ENCODE peak calls at places on chromosomes 11 and 22, in five cellular contexts. One of them, this sample, is unnamed.

GRCh38 chr22:26501996-26502395 is 10.3 kb downstream of the TFIP11 start:
- DNase-seq in right atrium auricular region: no peak
- DNase-seq in CD4-positive, alpha-beta T cell: no peak
- DNase-seq in fibroblast of mammary gland: no peak
- DNase-seq in osteocyte: no peak
- DNase-seq in this sample: no peak

GRCh38 chr22:35561796-35562526 is 21.3 kb downstream of the RASD2 start:
- DNase-seq in fibroblast of mammary gland: peak; percentile 68
- DNase-seq in osteocyte: no peak
- DNase-seq in right atrium auricular region: no peak
- DNase-seq in CD4-positive, alpha-beta T cell: no peak
- DNase-seq in this sample: no peak

GRCh38 chr11:2367266-2368160 is 9.6 kb upstream of the CD81 start:
- DNase-seq in right atrium auricular region: no peak
- DNase-seq in fibroblast of mammary gland: no peak
- DNase-seq in osteocyte: no peak
- DNase-seq in CD4-positive, alpha-beta T cell: no peak
- DNase-seq in this sample: no peak

GRCh38 chr22:46537221-46537945 is at the start of gene CELSR1:
- DNase-seq in osteocyte: no peak
- DNase-seq in CD4-positive, alpha-beta T cell: no peak
- DNase-seq in fibroblast of mammary gland: no peak
- DNase-seq in right atrium auricular region: no peak
- DNase-seq in this sample: no peak

GRCh38 chr22:26979294-26979693 is 321.9 kb downstream of the MIAT start:
- DNase-seq in CD4-positive, alpha-beta T cell: no peak
- DNase-seq in osteocyte: no peak
- DNase-seq in fibroblast of mammary gland: no peak
- DNase-seq in right atrium auricular region: no peak
- DNase-seq in this sample: no peak

GRCh38 chr11:1639666-1640065 is 10.1 kb downstream of the KRTAP5-5 start:
- DNase-seq in osteocyte: no peak
- DNase-seq in right atrium auricular region: no peak
- DNase-seq in CD4-positive, alpha-beta T cell: no peak
- DNase-seq in fibroblast of mammary gland: no peak
- DNase-seq in this sample: no peak

GRCh38 chr22:49272546-49273125 is 555.0 kb downstream of the BRD1 start:
- DNase-seq in fibroblast of mammary gland: no peak
- DNase-seq in CD4-positive, alpha-beta T cell: no peak
- DNase-seq in osteocyte: peak; percentile 62
- DNase-seq in right atrium auricular region: no peak
- DNase-seq in this sample: no peak

GRCh38 chr22:44184006-44184405 is 3.3 kb downstream of the PARVG start:
- DNase-seq in fibroblast of mammary gland: no peak
- DNase-seq in right atrium auricular region: no peak
- DNase-seq in CD4-positive, alpha-beta T cell: no peak
- DNase-seq in osteocyte: no peak
- DNase-seq in this sample: no peak

GRCh38 chr11:66987158-66987620 is 12.1 kb downstream of the C11orf86 start:
- DNase-seq in osteocyte: no peak
- DNase-seq in fibroblast of mammary gland: no peak
- DNase-seq in CD4-positive, alpha-beta T cell: no peak
- DNase-seq in right atrium auricular region: no peak
- DNase-seq in this sample: no peak

GRCh38 chr22:42885446-42885845 is 28.4 kb upstream of the ARFGAP3 start:
- DNase-seq in right atrium auricular region: no peak
- DNase-seq in fibroblast of mammary gland: peak; percentile 50
- DNase-seq in CD4-positive, alpha-beta T cell: no peak
- DNase-seq in osteocyte: no peak
- DNase-seq in this sample: no peak

GRCh38 chr11:121318848-121319834 is 26.6 kb downstream of the SC5D start:
- DNase-seq in osteocyte: no peak
- DNase-seq in right atrium auricular region: no peak
- DNase-seq in CD4-positive, alpha-beta T cell: no peak
- DNase-seq in fibroblast of mammary gland: peak; percentile 55
- DNase-seq in this sample: no peak

GRCh38 chr11:18457435-18457834 is 1.8 kb downstream of the LDHAL6A start:
- DNase-seq in osteocyte: no peak
- DNase-seq in right atrium auricular region: no peak
- DNase-seq in CD4-positive, alpha-beta T cell: no peak
- DNase-seq in fibroblast of mammary gland: peak; percentile 4
- DNase-seq in this sample: no peak

GRCh38 chr11:68120212-68121066 is 749 bp downstream of the CHKA start:
- DNase-seq in fibroblast of mammary gland: peak; percentile 31
- DNase-seq in right atrium auricular region: no peak
- DNase-seq in osteocyte: no peak
- DNase-seq in CD4-positive, alpha-beta T cell: peak; percentile 18
- DNase-seq in this sample: no peak

GRCh38 chr11:132972565-132972964 is 559.7 kb downstream of the OPCML start:
- DNase-seq in CD4-positive, alpha-beta T cell: no peak
- DNase-seq in right atrium auricular region: no peak
- DNase-seq in osteocyte: peak; percentile 38
- DNase-seq in fibroblast of mammary gland: no peak
- DNase-seq in this sample: no peak

GRCh38 chr11:122979815-122980656 is 1.6 kb downstream of the BSX start:
- DNase-seq in osteocyte: no peak
- DNase-seq in CD4-positive, alpha-beta T cell: no peak
- DNase-seq in right atrium auricular region: no peak
- DNase-seq in fibroblast of mammary gland: no peak
- DNase-seq in this sample: no peak

GRCh38 chr22:39571538-39571937 is 985 bp downstream of the CACNA1I start:
- DNase-seq in fibroblast of mammary gland: no peak
- DNase-seq in right atrium auricular region: no peak
- DNase-seq in osteocyte: no peak
- DNase-seq in CD4-positive, alpha-beta T cell: no peak
- DNase-seq in this sample: no peak

GRCh38 chr11:117072517-117073218 is 25.6 kb downstream of the SIK3 start:
- DNase-seq in osteocyte: no peak
- DNase-seq in CD4-positive, alpha-beta T cell: no peak
- DNase-seq in fibroblast of mammary gland: peak; percentile 96
- DNase-seq in right atrium auricular region: no peak
- DNase-seq in this sample: no peak

GRCh38 chr11:113896156-113896879 is 8.3 kb upstream of the HTR3B start:
- DNase-seq in CD4-positive, alpha-beta T cell: no peak
- DNase-seq in fibroblast of mammary gland: peak; percentile 40
- DNase-seq in right atrium auricular region: peak; percentile 66
- DNase-seq in osteocyte: no peak
- DNase-seq in this sample: no peak

GRCh38 chr11:113778111-113778910 is 1.3 kb upstream of the CLDN25 start:
- DNase-seq in CD4-positive, alpha-beta T cell: no peak
- DNase-seq in osteocyte: no peak
- DNase-seq in fibroblast of mammary gland: peak; percentile 12
- DNase-seq in right atrium auricular region: no peak
- DNase-seq in this sample: no peak

GRCh38 chr11:119850822-119851409 is 121.9 kb upstream of the NECTIN1 start:
- DNase-seq in fibroblast of mammary gland: no peak
- DNase-seq in osteocyte: no peak
- DNase-seq in right atrium auricular region: no peak
- DNase-seq in CD4-positive, alpha-beta T cell: no peak
- DNase-seq in this sample: no peak

GRCh38 chr11:17014774-17015638 is 792 bp upstream of the PLEKHA7 start:
- DNase-seq in fibroblast of mammary gland: peak; percentile 70
- DNase-seq in right atrium auricular region: no peak
- DNase-seq in osteocyte: no peak
- DNase-seq in CD4-positive, alpha-beta T cell: no peak
- DNase-seq in this sample: no peak

GRCh38 chr11:79437981-79438630 is 2.7 kb downstream of the TENM4 start:
- DNase-seq in osteocyte: no peak
- DNase-seq in CD4-positive, alpha-beta T cell: no peak
- DNase-seq in fibroblast of mammary gland: peak; percentile 80
- DNase-seq in right atrium auricular region: no peak
- DNase-seq in this sample: no peak

GRCh38 chr11:12986194-12986898 is 22.8 kb upstream of the RASSF10 start:
- DNase-seq in osteocyte: no peak
- DNase-seq in right atrium auricular region: no peak
- DNase-seq in CD4-positive, alpha-beta T cell: no peak
- DNase-seq in fibroblast of mammary gland: no peak
- DNase-seq in this sample: no peak

GRCh38 chr11:20261526-20261925 is 101.3 kb upstream of the DBX1 start:
- DNase-seq in right atrium auricular region: no peak
- DNase-seq in fibroblast of mammary gland: no peak
- DNase-seq in osteocyte: no peak
- DNase-seq in CD4-positive, alpha-beta T cell: no peak
- DNase-seq in this sample: no peak

GRCh38 chr11:15190611-15191010 is 75.9 kb downstream of the INSC start:
- DNase-seq in osteocyte: no peak
- DNase-seq in right atrium auricular region: no peak
- DNase-seq in fibroblast of mammary gland: no peak
- DNase-seq in CD4-positive, alpha-beta T cell: no peak
- DNase-seq in this sample: no peak

GRCh38 chr11:15189646-15190365 is 75.1 kb downstream of the INSC start:
- DNase-seq in osteocyte: no peak
- DNase-seq in CD4-positive, alpha-beta T cell: no peak
- DNase-seq in right atrium auricular region: no peak
- DNase-seq in fibroblast of mammary gland: peak; percentile 56
- DNase-seq in this sample: no peak

GRCh38 chr11:15189189-15189588 is 74.5 kb downstream of the INSC start:
- DNase-seq in fibroblast of mammary gland: no peak
- DNase-seq in CD4-positive, alpha-beta T cell: no peak
- DNase-seq in right atrium auricular region: no peak
- DNase-seq in osteocyte: no peak
- DNase-seq in this sample: no peak

GRCh38 chr11:15194671-15195415 is 80.1 kb downstream of the INSC start:
- DNase-seq in fibroblast of mammary gland: peak; percentile 51
- DNase-seq in osteocyte: no peak
- DNase-seq in right atrium auricular region: no peak
- DNase-seq in CD4-positive, alpha-beta T cell: no peak
- DNase-seq in this sample: no peak

DNA sequence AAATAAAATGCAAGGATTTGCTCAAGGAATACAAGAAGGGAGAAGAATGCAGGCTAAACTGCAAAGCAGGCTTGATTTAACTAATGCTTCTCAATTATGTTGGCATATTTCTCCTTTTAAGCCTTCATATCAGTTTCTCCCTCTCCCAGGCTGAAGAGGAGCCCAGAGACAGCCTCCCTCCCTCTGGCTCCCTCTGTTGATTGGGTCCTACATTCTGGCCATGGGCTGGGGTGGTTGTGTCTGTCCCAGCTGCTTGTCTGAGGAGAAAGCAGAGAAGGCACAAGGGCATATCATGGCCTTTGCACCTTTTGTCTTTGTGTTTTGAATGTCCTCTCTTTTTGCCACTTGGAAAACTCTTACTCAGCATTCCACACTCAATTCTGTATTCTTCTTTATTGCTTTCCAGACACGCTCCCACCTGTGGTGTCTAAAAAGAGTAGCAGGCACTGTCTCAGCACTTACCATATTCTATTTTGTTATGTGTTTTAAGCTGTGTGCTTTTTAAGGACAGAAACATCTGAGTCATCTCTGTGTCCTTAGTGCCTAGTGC is 77.4 kb downstream of the INSC start:
- DNase-seq in right atrium auricular region: no peak
- DNase-seq in CD4-positive, alpha-beta T cell: no peak
- DNase-seq in osteocyte: no peak
- DNase-seq in fibroblast of mammary gland: no peak
- DNase-seq in this sample: no peak
- TF ChIP-seq CTCF in right atrium auricular region: no peak
- TF ChIP-seq CTCF in CD4-positive, alpha-beta T cell: no peak
- TF ChIP-seq CTCF in osteocyte: no peak
- TF ChIP-seq CTCF in fibroblast of mammary gland: no peak
- TF ChIP-seq CTCF in this sample: no peak

GRCh38 chr22:19854778-19855503 is at the start of the genes GNB1L and RTL10:
- DNase-seq in osteocyte: peak; percentile 99
- DNase-seq in fibroblast of mammary gland: peak; percentile 94
- DNase-seq in CD4-positive, alpha-beta T cell: peak; percentile 96
- DNase-seq in right atrium auricular region: peak; percentile 95
- DNase-seq in this sample: peak; percentile 79
- TF ChIP-seq CTCF in osteocyte: peak; percentile 17
- TF ChIP-seq CTCF in fibroblast of mammary gland: no peak
- TF ChIP-seq CTCF in CD4-positive, alpha-beta T cell: no peak
- TF ChIP-seq CTCF in right atrium auricular region: no peak
- TF ChIP-seq CTCF in this sample: no peak

GRCh38 chr11:124633355-124633754 is 10.7 kb downstream of the TBRG1 start:
- DNase-seq in CD4-positive, alpha-beta T cell: no peak
- DNase-seq in fibroblast of mammary gland: peak; percentile 25
- DNase-seq in osteocyte: no peak
- DNase-seq in right atrium auricular region: no peak
- DNase-seq in this sample: no peak
- TF ChIP-seq CTCF in CD4-positive, alpha-beta T cell: no peak
- TF ChIP-seq CTCF in fibroblast of mammary gland: peak; percentile 37
- TF ChIP-seq CTCF in osteocyte: peak; percentile 43
- TF ChIP-seq CTCF in right atrium auricular region: no peak
- TF ChIP-seq CTCF in this sample: no peak

GRCh38 chr11:47847892-47848635 is at the start of gene NUP160:
- DNase-seq in right atrium auricular region: peak; percentile 81
- DNase-seq in fibroblast of mammary gland: no peak
- DNase-seq in osteocyte: peak; percentile 91
- DNase-seq in CD4-positive, alpha-beta T cell: peak; percentile 78
- DNase-seq in this sample: peak; percentile 72
- TF ChIP-seq CTCF in right atrium auricular region: no peak
- TF ChIP-seq CTCF in fibroblast of mammary gland: no peak
- TF ChIP-seq CTCF in osteocyte: no peak
- TF ChIP-seq CTCF in CD4-positive, alpha-beta T cell: peak; percentile 15
- TF ChIP-seq CTCF in this sample: no peak

DNA sequence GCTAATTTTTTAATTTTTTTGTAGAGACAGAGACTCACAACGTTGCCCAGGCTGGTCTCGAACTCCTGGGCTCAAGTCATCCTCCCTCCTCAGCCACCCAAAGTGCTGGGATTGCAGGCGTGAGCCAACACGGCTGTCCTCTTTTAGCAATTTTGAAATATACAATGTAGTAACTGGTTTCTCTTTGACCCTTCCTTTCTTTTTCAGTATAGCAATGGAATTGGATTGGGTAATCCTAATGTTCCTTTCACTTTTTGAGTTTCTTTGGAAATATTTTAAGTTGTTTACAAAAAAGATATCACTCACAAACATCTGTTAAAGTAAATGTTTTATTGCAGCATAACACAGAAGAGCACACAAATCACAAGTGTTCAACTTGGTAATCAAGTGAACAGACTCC is 44.7 kb upstream of the EP300 start:
- DNase-seq in right atrium auricular region: no peak
- DNase-seq in fibroblast of mammary gland: peak; percentile 7
- DNase-seq in CD4-positive, alpha-beta T cell: no peak
- DNase-seq in osteocyte: no peak
- DNase-seq in this sample: no peak
- TF ChIP-seq CTCF in right atrium auricular region: no peak
- TF ChIP-seq CTCF in fibroblast of mammary gland: no peak
- TF ChIP-seq CTCF in CD4-positive, alpha-beta T cell: no peak
- TF ChIP-seq CTCF in osteocyte: no peak
- TF ChIP-seq CTCF in this sample: no peak

DNA sequence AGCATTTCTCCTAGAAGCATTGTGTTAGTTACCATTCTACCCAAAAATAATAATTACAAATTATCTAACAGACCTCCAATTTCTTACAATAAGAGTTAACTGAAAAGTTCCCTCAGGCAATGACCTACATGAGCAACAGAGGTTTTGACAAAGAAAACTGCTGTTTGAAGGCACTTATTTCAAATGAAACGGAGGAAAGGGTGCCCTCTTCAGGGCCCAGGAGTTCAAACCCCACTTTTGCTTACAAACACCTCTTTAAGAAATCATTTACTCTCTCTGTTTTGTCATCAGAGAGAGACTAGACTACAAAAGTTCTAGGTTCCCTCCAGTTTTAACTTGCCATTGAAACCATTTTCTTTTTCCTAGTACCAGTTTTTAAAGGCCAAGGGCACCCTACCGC is 56.7 kb downstream of the AMBRA1 start:
- DNase-seq in fibroblast of mammary gland: no peak
- DNase-seq in CD4-positive, alpha-beta T cell: no peak
- DNase-seq in right atrium auricular region: no peak
- DNase-seq in osteocyte: no peak
- DNase-seq in this sample: no peak
- TF ChIP-seq CTCF in fibroblast of mammary gland: peak; percentile 21
- TF ChIP-seq CTCF in CD4-positive, alpha-beta T cell: no peak
- TF ChIP-seq CTCF in right atrium auricular region: no peak
- TF ChIP-seq CTCF in osteocyte: peak; percentile 14
- TF ChIP-seq CTCF in this sample: no peak

GRCh38 chr11:124429599-124429998 is 4.9 kb upstream of the OR8B4 start:
- DNase-seq in osteocyte: no peak
- DNase-seq in CD4-positive, alpha-beta T cell: no peak
- DNase-seq in fibroblast of mammary gland: no peak
- DNase-seq in right atrium auricular region: no peak
- DNase-seq in this sample: no peak
- TF ChIP-seq CTCF in osteocyte: no peak
- TF ChIP-seq CTCF in CD4-positive, alpha-beta T cell: no peak
- TF ChIP-seq CTCF in fibroblast of mammary gland: no peak
- TF ChIP-seq CTCF in right atrium auricular region: no peak
- TF ChIP-seq CTCF in this sample: no peak